ENCODE peak calls at places on chromosome 20, in nine cellular contexts. F is esophagus squamous epithelium, K is lower lobe of right lung, Q is BJ, P is WERI-Rb-1, T is MG63, V is NT2/D1, J is breast epithelium, A is tibial nerve. I is an unnamed sample.
A peak's percentile ranks its signal among the peaks of the same experiment; 100 is the strongest.

GRCh38 chr20:859661-860294 is 26.3 kb downstream of the FAM110A start:
- DNase-seq in T (no peak), J (no peak), A (no peak), K (no peak), F (no peak), P (no peak), V (no peak), Q (no peak), I (no peak)

GRCh38 chr20:46838002-46838401 is 56.6 kb upstream of the EYA2 start:
- DNase-seq in P (no peak), J (no peak), F (no peak), Q (no peak), V (no peak), K (no peak), T (no peak), A (no peak), I (peak; percentile 52)

GRCh38 chr20:22962567-22963439 is 72.3 kb upstream of the SSTR4 start:
- DNase-seq in F (no peak), T (no peak), V (no peak), A (no peak), J (no peak), Q (no peak), K (no peak), P (no peak), I (no peak)

GRCh38 chr20:42836339-42836738 is 353.4 kb downstream of the PTPRT start:
- DNase-seq in T (no peak), Q (no peak), K (peak; percentile 49), A (no peak), J (peak; percentile 52), P (no peak), V (peak; percentile 28), F (no peak), I (peak; percentile 31)

GRCh38 chr20:61847420-61847748 is 218.3 kb downstream of the TAF4 start:
- DNase-seq in Q (no peak), J (no peak), F (no peak), T (no peak), V (no peak), A (no peak), P (no peak), K (peak; percentile 8), I (no peak)

GRCh38 chr20:1327241-1327653 is 1.7 kb downstream of the SDCBP2 start:
- DNase-seq in K (peak; percentile 84), F (no peak), J (no peak), A (no peak), P (no peak), Q (no peak), T (peak; percentile 51), V (no peak), I (peak; percentile 16)

GRCh38 chr20:60299951-60300350 is 341.7 kb downstream of the CDH26 start:
- DNase-seq in F (no peak), V (no peak), J (no peak), T (no peak), P (no peak), A (no peak), K (no peak), Q (no peak), I (no peak)

GRCh38 chr20:59561228-59561605 is 43.1 kb upstream of the PHACTR3 start:
- DNase-seq in P (no peak), Q (no peak), J (no peak), V (no peak), F (no peak), K (no peak), T (no peak), A (no peak), I (peak; percentile 32)

GRCh38 chr20:53387983-53388675 is 205.5 kb downstream of the ZNF217 start:
- DNase-seq in T (no peak), F (no peak), P (no peak), A (no peak), K (no peak), V (no peak), J (no peak), Q (no peak), I (no peak)

GRCh38 chr20:53394433-53394832 is 199.2 kb downstream of the ZNF217 start:
- DNase-seq in V (no peak), P (no peak), T (no peak), Q (no peak), F (no peak), K (no peak), A (no peak), J (no peak), I (no peak)

GRCh38 chr20:53386186-53386681 is 207.4 kb downstream of the ZNF217 start:
- DNase-seq in F (no peak), P (no peak), J (no peak), T (no peak), K (no peak), Q (no peak), A (no peak), V (no peak), I (no peak)

GRCh38 chr20:53390780-53391179 is 202.9 kb downstream of the ZNF217 start:
- DNase-seq in A (no peak), F (no peak), K (no peak), P (no peak), T (no peak), J (no peak), Q (no peak), V (no peak), I (no peak)

DNA sequence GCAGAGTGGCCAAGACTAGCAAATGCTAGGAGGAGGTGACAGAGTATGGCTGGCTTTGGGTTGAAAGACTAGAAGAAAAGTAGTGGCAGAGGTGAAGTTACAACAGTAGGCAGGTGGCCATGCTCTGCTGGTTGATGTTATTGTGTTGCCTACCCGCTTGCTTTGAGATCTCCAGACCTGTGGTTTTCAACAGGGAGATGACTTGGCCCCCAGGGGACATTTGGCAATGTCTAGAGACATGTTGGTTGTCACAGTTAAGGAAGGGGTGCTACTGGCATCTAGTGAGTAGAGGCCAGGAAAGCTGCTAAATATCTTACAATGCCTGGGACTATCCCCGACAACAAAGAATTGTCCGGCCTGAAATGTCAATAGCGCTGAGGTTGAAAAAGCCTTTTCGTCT is 204.1 kb downstream of the ZNF217 start:
- DNase-seq in K (no peak), J (no peak), A (no peak), F (no peak), V (no peak), P (no peak), Q (no peak), T (no peak), I (no peak)
- H3K4me3 ChIP-seq in K (no peak overlapping the region), J (no peak overlapping the region), A (no peak overlapping the region), F (no peak overlapping the region), V (no peak overlapping the region), P (no peak overlapping the region), Q (no peak overlapping the region), T (no peak overlapping the region), I (no peak overlapping the region)

DNA sequence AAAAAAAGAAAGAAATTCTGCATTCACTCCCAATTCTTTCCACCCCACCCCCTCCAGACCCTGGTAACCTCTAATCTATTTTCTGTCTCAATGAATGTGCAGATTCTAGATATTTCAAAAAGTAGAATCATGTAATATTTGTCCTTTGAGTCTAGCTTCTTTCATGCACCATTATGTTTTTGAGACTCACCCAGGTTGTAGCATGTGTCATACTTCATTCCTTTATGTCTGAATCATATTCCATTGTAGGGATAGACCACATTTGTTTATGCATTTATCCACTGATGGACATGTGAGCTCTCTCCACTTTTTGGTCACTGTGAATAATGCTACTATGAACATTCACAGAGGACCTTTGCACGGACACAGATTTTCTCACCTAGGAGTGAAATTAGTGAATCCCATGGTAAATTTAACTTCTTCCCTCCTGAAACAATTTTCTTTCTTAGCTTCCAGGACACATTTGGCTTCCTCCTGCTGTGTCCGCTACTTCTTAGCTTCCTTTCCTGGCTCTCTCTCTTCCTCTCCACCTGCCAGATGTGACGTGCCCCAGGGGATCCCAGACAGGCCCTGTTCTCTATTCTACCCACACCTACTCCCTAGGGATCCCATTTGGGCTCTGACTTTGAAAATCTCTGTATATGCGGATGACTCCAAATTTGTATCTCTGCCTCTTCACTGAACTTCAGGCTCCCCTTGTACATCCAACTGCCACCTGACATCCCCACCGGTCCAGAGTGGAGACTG is 24.0 kb upstream of the ARFGEF2 start:
- DNase-seq in V (no peak), P (no peak), J (no peak), A (no peak), K (no peak), Q (peak; percentile 68), T (peak; percentile 47), F (no peak), I (peak; percentile 30)
- H3K27me3 ChIP-seq in V (no peaks in the 10 kb centered on the region), P (no peaks in the 10 kb centered on the region), J (no peaks in the 10 kb centered on the region), A (no peaks in the 10 kb centered on the region), K (no peaks in the 10 kb centered on the region), Q (peaks cover 9% of the 10 kb centered on the region), T (no peaks in the 10 kb centered on the region), F (peaks cover 23% of the 10 kb centered on the region), I (no peaks in the 10 kb centered on the region)

GRCh38 chr20:4973330-4974097 is 27.8 kb downstream of the SLC23A2 start:
- DNase-seq in K (peak; percentile 59), A (peak; percentile 29), F (no peak), P (no peak), T (peak; percentile 69), Q (peak; percentile 45), J (no peak), V (no peak), I (no peak)
- H3K4me3 ChIP-seq in K (peak overlapping the region; percentile 38), A (peak overlapping the region; percentile 29), F (peak overlapping the region; percentile 56), P (no peak overlapping the region), T (peak overlapping the region; percentile 33), Q (peak overlapping the region; percentile 21), J (peak overlapping the region; percentile 20), V (no peak overlapping the region), I (no peak overlapping the region)

GRCh38 chr20:63235399-63235983 is at the start of gene BIRC7:
- DNase-seq in A (no peak), F (no peak), P (no peak), Q (no peak), T (no peak), J (no peak), K (peak; percentile 69), V (no peak), I (no peak)

GRCh38 chr20:63233061-63233344 is 2.7 kb upstream of the BIRC7 start:
- DNase-seq in Q (no peak), A (no peak), T (no peak), P (no peak), V (no peak), J (no peak), F (no peak), K (no peak), I (no peak)

GRCh38 chr20:63233924-63234323 is 1.8 kb upstream of the BIRC7 start:
- DNase-seq in K (no peak), T (no peak), A (no peak), P (no peak), Q (no peak), F (no peak), V (no peak), J (no peak), I (no peak)

GRCh38 chr20:63236116-63236837 is 572 bp downstream of the BIRC7 start:
- DNase-seq in A (no peak), T (no peak), J (no peak), P (no peak), V (no peak), F (no peak), Q (no peak), K (no peak), I (no peak)

DNA sequence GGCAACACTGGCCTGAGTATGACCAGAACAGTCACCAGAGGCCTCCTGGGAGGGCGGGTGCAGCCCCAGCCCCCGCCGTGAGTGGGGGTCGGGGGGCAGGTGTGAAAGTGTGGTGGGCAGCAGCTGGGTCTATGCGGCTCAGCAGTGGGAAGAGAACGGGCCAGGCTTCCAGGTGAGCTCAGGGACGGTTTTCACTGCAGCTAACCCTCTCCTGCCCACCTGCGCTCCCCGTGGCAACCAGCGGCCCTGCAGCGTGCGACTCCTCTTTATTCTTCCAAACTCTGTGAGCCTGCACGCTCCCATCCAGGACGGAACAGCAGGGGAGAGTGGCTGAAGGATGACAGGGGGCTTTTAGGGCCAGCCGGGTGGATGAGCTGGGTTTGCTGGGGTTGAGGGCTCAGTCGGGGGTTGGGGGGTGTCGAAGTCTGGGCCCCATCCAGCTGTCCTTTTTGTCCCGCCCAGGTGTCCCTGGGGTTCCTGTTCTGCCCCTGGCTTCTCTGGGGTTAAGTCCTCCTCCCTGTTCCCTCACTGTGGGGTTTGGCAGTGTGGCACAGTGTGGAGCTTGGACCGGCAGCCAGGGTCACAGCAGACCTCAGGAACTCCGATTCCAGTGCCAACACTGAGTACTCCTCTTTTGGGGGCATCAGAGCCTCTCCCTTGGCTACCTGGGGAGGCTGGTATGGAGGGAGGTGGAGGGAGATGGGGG is 859 bp upstream of the BIRC7 start:
- DNase-seq in F (no peak), J (no peak), Q (no peak), A (no peak), P (peak; percentile 77), K (no peak), T (no peak), V (no peak), I (peak; percentile 92)
- H3K27me3 ChIP-seq in F (peaks cover 97% of the 10 kb centered on the region), J (peaks cover 55% of the 10 kb centered on the region), Q (no peaks in the 10 kb centered on the region), A (no peaks in the 10 kb centered on the region), P (no peaks in the 10 kb centered on the region), K (peaks cover 56% of the 10 kb centered on the region), T (no peaks in the 10 kb centered on the region), V (no peaks in the 10 kb centered on the region), I (no peaks in the 10 kb centered on the region)

I was measured in H7.